ENCODE peak calls at places on chromosomes 1 and 21, in four cellular contexts. One of them, this sample, is unnamed.

GRCh38 chr1:70707214-70707613 is 296.1 kb downstream of the CTH start:
- DNase-seq in fibroblast of lung: no peak
- DNase-seq in pancreas: no peak
- DNase-seq in astrocyte: no peak
- DNase-seq in this sample: no peak

GRCh38 chr21:30434033-30434631 is 4.1 kb downstream of the KRTAP13-4 start:
- DNase-seq in fibroblast of lung: peak; percentile 0
- DNase-seq in pancreas: no peak
- DNase-seq in astrocyte: no peak
- DNase-seq in this sample: no peak

GRCh38 chr1:44721521-44722361 is 9.2 kb downstream of the RNU5D-1 start:
- DNase-seq in fibroblast of lung: peak; percentile 95
- DNase-seq in pancreas: peak; percentile 46
- DNase-seq in astrocyte: peak; percentile 94
- DNase-seq in this sample: peak; percentile 87

GRCh38 chr1:2787163-2787911 is 14.2 kb downstream of the TTC34 start:
- DNase-seq in fibroblast of lung: no peak
- DNase-seq in pancreas: no peak
- DNase-seq in astrocyte: no peak
- DNase-seq in this sample: no peak

GRCh38 chr1:23593556-23594148 is 34.4 kb upstream of the ID3 start:
- DNase-seq in fibroblast of lung: peak; percentile 63
- DNase-seq in pancreas: peak; percentile 89
- DNase-seq in astrocyte: peak; percentile 49
- DNase-seq in this sample: no peak

GRCh38 chr1:94873520-94874351 is 53.2 kb downstream of the CNN3 start:
- DNase-seq in fibroblast of lung: peak; percentile 55
- DNase-seq in pancreas: no peak
- DNase-seq in astrocyte: peak; percentile 46
- DNase-seq in this sample: no peak

GRCh38 chr1:69766431-69766830 is 198.7 kb downstream of the LRRC7 start:
- DNase-seq in fibroblast of lung: no peak
- DNase-seq in pancreas: no peak
- DNase-seq in astrocyte: no peak
- DNase-seq in this sample: no peak

GRCh38 chr21:15809818-15810217 is 80.0 kb downstream of the USP25 start:
- DNase-seq in fibroblast of lung: peak; percentile 14
- DNase-seq in pancreas: no peak
- DNase-seq in astrocyte: peak; percentile 3
- DNase-seq in this sample: peak; percentile 32

GRCh38 chr1:210558302-210558701 is 229.6 kb downstream of the HHAT start:
- DNase-seq in fibroblast of lung: peak; percentile 51
- DNase-seq in pancreas: peak; percentile 61
- DNase-seq in astrocyte: peak; percentile 45
- DNase-seq in this sample: no peak

GRCh38 chr1:228650141-228650540 is 85.1 kb upstream of the RHOU start:
- DNase-seq in fibroblast of lung: no peak
- DNase-seq in pancreas: peak; percentile 22
- DNase-seq in astrocyte: no peak
- DNase-seq in this sample: no peak

GRCh38 chr1:234518876-234519275 is 39.9 kb upstream of the TARBP1 start:
- DNase-seq in fibroblast of lung: no peak
- DNase-seq in pancreas: no peak
- DNase-seq in astrocyte: no peak
- DNase-seq in this sample: no peak

GRCh38 chr1:216247937-216248336 is 175.3 kb downstream of the USH2A start:
- DNase-seq in fibroblast of lung: no peak
- DNase-seq in pancreas: no peak
- DNase-seq in astrocyte: no peak
- DNase-seq in this sample: no peak

GRCh38 chr21:46628868-46629267 is 6.6 kb upstream of the PRMT2 start:
- DNase-seq in fibroblast of lung: no peak
- DNase-seq in pancreas: no peak
- DNase-seq in astrocyte: no peak
- DNase-seq in this sample: no peak

GRCh38 chr1:92410706-92411105 is 76.0 kb downstream of the GFI1 start:
- DNase-seq in fibroblast of lung: no peak
- DNase-seq in pancreas: no peak
- DNase-seq in astrocyte: no peak
- DNase-seq in this sample: no peak

GRCh38 chr1:203252678-203253077 is 23.2 kb upstream of the CHIT1 start:
- DNase-seq in fibroblast of lung: no peak
- DNase-seq in pancreas: no peak
- DNase-seq in astrocyte: no peak
- DNase-seq in this sample: no peak

GRCh38 chr21:25283720-25284119 is 323.6 kb downstream of the MRPL39 start:
- DNase-seq in fibroblast of lung: peak; percentile 25
- DNase-seq in pancreas: no peak
- DNase-seq in astrocyte: peak; percentile 8
- DNase-seq in this sample: peak; percentile 7

GRCh38 chr1:201145132-201145531 is 9.1 kb downstream of the TMEM9 start:
- DNase-seq in fibroblast of lung: no peak
- DNase-seq in pancreas: no peak
- DNase-seq in astrocyte: no peak
- DNase-seq in this sample: no peak

GRCh38 chr1:201147396-201148015 is 6.8 kb downstream of the TMEM9 start:
- DNase-seq in fibroblast of lung: no peak
- DNase-seq in pancreas: no peak
- DNase-seq in astrocyte: no peak
- DNase-seq in this sample: no peak

GRCh38 chr1:201146626-201147390 is 7.5 kb downstream of the TMEM9 start:
- DNase-seq in fibroblast of lung: no peak
- DNase-seq in pancreas: no peak
- DNase-seq in astrocyte: no peak
- DNase-seq in this sample: no peak

GRCh38 chr1:201145816-201146215 is 8.5 kb downstream of the TMEM9 start:
- DNase-seq in fibroblast of lung: no peak
- DNase-seq in pancreas: no peak
- DNase-seq in astrocyte: no peak
- DNase-seq in this sample: no peak

GRCh38 chr1:201149400-201149799 is 4.9 kb downstream of the TMEM9 start:
- DNase-seq in fibroblast of lung: peak; percentile 25
- DNase-seq in pancreas: no peak
- DNase-seq in astrocyte: no peak
- DNase-seq in this sample: no peak
- TF ChIP-seq CTCF in fibroblast of lung: no peak
- TF ChIP-seq CTCF in pancreas: peak; percentile 37
- TF ChIP-seq CTCF in astrocyte: peak; percentile 44
- TF ChIP-seq CTCF in this sample: peak; percentile 41

GRCh38 chr1:232793944-232794343 is 11.3 kb upstream of the MAP10 start:
- DNase-seq in fibroblast of lung: peak; percentile 71
- DNase-seq in pancreas: no peak
- DNase-seq in astrocyte: peak; percentile 64
- DNase-seq in this sample: peak; percentile 34
- TF ChIP-seq CTCF in fibroblast of lung: peak; percentile 12
- TF ChIP-seq CTCF in pancreas: no peak
- TF ChIP-seq CTCF in astrocyte: no peak
- TF ChIP-seq CTCF in this sample: peak; percentile 34

GRCh38 chr1:158095737-158096335 is 84.9 kb upstream of the CD1D start:
- DNase-seq in fibroblast of lung: no peak
- DNase-seq in pancreas: no peak
- DNase-seq in astrocyte: no peak
- DNase-seq in this sample: no peak
- TF ChIP-seq CTCF in fibroblast of lung: peak; percentile 70
- TF ChIP-seq CTCF in pancreas: peak; percentile 35
- TF ChIP-seq CTCF in astrocyte: peak; percentile 60
- TF ChIP-seq CTCF in this sample: peak; percentile 75

DNA sequence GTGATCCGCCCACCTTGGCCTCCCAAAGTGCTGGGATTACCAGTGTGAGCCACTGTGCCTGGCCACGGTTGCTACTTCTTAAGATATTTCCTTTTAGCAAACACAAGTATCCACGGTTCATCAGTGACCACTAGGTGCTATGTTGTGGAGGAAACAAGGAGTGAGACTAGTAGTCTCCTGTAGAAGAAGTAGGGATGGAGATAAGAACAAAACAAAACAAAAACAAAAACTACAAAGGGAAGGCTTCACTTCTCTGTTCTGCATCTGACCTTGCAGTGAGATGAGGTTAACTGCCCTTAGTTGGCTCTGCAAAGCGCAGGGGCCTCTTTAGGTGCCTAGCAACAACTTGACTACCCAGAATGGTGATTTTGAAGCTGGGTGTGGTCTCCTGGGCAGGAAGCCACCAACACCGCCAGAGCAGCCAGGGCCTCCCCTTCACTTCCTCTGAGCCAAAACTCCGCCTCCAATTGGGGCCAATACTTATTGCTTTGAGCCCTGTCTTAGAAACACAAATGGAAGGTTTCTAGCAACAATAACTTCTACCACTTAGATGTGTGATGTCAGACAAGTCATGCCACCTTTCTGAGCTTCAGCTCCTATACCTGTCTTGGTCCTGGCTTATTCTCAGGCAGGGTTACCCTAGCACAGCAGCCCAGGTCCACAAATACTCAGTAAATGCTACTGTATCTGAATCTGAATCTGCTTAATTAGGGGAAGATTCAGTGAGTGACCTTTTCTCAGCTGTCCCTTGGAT is 12.7 kb upstream of the CDC42 start:
- DNase-seq in fibroblast of lung: peak; percentile 59
- DNase-seq in pancreas: peak; percentile 50
- DNase-seq in astrocyte: peak; percentile 44
- DNase-seq in this sample: no peak
- TF ChIP-seq CTCF in fibroblast of lung: no peak
- TF ChIP-seq CTCF in pancreas: no peak
- TF ChIP-seq CTCF in astrocyte: no peak
- TF ChIP-seq CTCF in this sample: peak; percentile 12

GRCh38 chr1:77978969-77979838 is at the start of gene FUBP1:
- DNase-seq in fibroblast of lung: peak; percentile 97
- DNase-seq in pancreas: peak; percentile 92
- DNase-seq in astrocyte: peak; percentile 96
- DNase-seq in this sample: peak; percentile 99
- TF ChIP-seq CTCF in fibroblast of lung: peak; percentile 65
- TF ChIP-seq CTCF in pancreas: peak; percentile 66
- TF ChIP-seq CTCF in astrocyte: peak; percentile 51
- TF ChIP-seq CTCF in this sample: peak; percentile 74

DNA sequence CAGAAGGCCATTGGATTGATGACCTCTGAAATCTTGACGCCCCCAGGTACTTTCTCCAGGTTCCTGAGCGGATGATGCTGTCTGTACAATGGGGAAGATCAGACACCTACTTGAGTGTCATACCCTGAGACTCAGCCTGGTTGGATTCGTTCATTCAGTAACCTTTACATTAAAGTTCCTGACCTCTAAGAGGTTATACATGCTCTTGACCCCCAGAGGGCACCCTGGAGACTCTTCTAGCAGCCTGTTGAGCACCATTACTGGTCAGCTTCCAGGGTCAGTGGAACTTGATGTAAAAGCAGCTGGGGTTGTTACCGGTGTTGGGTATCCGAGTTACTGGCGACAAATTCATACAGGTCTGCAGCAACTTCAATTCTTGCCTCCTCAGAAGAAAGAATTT is 114.3 kb upstream of the ZNF678 start:
- DNase-seq in fibroblast of lung: no peak
- DNase-seq in pancreas: no peak
- DNase-seq in astrocyte: no peak
- DNase-seq in this sample: no peak
- TF ChIP-seq CTCF in fibroblast of lung: no peak
- TF ChIP-seq CTCF in pancreas: peak; percentile 18
- TF ChIP-seq CTCF in astrocyte: peak; percentile 26
- TF ChIP-seq CTCF in this sample: peak; percentile 25